ENCODE peak calls at places on chromosomes 7 and 10, in five cellular contexts. M is neural progenitor cell, E is astrocyte, C is GM23248, H is A549. N is an unnamed sample.

GRCh38 chr10:35331894-35332640 is 4.2 kb upstream of the CCNY start:
- DNase-seq in M (no peak), E (peak), C (peak), H (peak), N (peak)

GRCh38 chr7:36658603-36659516 is 65.4 kb downstream of the AOAH start:
- DNase-seq in M (peak), E (peak), C (peak), H (peak), N (peak)

GRCh38 chr10:80985105-80985504 is 447.4 kb downstream of the SH2D4B start:
- DNase-seq in M (no peak), E (no peak), C (no peak), H (no peak), N (no peak)

GRCh38 chr7:151251328-151251925 is 2.9 kb upstream of the SMARCD3 start:
- DNase-seq in M (no peak), E (peak), C (peak), H (peak), N (peak)

GRCh38 chr10:96598841-96599240 is 12.0 kb upstream of the TM9SF3 start:
- DNase-seq in M (no peak), E (no peak), C (no peak), H (no peak), N (no peak)

GRCh38 chr10:133276435-133277201 is at the start of gene ADAM8:
- DNase-seq in M (peak), E (no peak), C (peak), H (no peak), N (peak)

GRCh38 chr10:60281331-60281730 is 108.3 kb downstream of the ANK3 start:
- DNase-seq in M (no peak), E (no peak), C (no peak), H (no peak), N (no peak)

GRCh38 chr10:124911124-124912051 is 30.5 kb upstream of the ZRANB1 start:
- DNase-seq in M (no peak), E (peak), C (peak), H (no peak), N (peak)

GRCh38 chr7:102046373-102047117 is 229.1 kb downstream of the CUX1 start:
- DNase-seq in M (no peak), E (no peak), C (peak), H (no peak), N (no peak)

GRCh38 chr7:153530441-153530840 is 521.8 kb upstream of the DPP6 start:
- DNase-seq in M (no peak), E (no peak), C (no peak), H (no peak), N (peak)

GRCh38 chr7:20793686-20794394 is 7.2 kb upstream of the SP8 start:
- DNase-seq in M (peak), E (no peak), C (no peak), H (no peak), N (no peak)

GRCh38 chr7:76280408-76280807 is 22.1 kb upstream of the HSPB1 start:
- DNase-seq in M (peak), E (no peak), C (peak), H (no peak), N (no peak)

GRCh38 chr7:137953043-137953691 is 48.7 kb downstream of the CREB3L2 start:
- DNase-seq in M (peak), E (peak), C (peak), H (no peak), N (no peak)

GRCh38 chr7:70693300-70693689 is 438.6 kb upstream of the GALNT17 start:
- DNase-seq in M (no peak), E (peak), C (peak), H (no peak), N (peak)

GRCh38 chr7:55387062-55387965 is 22.2 kb downstream of the LANCL2 start:
- DNase-seq in M (peak), E (no peak), C (no peak), H (no peak), N (no peak)

GRCh38 chr7:102050864-102051460 is 233.5 kb downstream of the CUX1 start:
- DNase-seq in M (no peak), E (no peak), C (no peak), H (no peak), N (no peak)

GRCh38 chr10:77163670-77164348 is 473.8 kb downstream of the KCNMA1 start:
- DNase-seq in M (no peak), E (peak), C (peak), H (peak), N (peak)

GRCh38 chr10:61486738-61487396 is 33.7 kb upstream of the TMEM26 start:
- DNase-seq in M (no peak), E (no peak), C (peak), H (no peak), N (no peak)

GRCh38 chr10:15704581-15704968 is 15.1 kb downstream of the ITGA8 start:
- DNase-seq in M (no peak), E (no peak), C (no peak), H (no peak), N (no peak)

GRCh38 chr7:46603296-46603701 is 682.2 kb upstream of the IGFBP3 start:
- DNase-seq in M (no peak), E (no peak), C (no peak), H (no peak), N (peak)

GRCh38 chr7:88075216-88075615 is 141.2 kb downstream of the ADAM22 start:
- DNase-seq in M (no peak), E (no peak), C (no peak), H (no peak), N (no peak)

GRCh38 chr10:114623661-114624294 is 34.3 kb downstream of the ABLIM1 start:
- DNase-seq in M (no peak), E (peak), C (peak), H (peak), N (peak)

DNA sequence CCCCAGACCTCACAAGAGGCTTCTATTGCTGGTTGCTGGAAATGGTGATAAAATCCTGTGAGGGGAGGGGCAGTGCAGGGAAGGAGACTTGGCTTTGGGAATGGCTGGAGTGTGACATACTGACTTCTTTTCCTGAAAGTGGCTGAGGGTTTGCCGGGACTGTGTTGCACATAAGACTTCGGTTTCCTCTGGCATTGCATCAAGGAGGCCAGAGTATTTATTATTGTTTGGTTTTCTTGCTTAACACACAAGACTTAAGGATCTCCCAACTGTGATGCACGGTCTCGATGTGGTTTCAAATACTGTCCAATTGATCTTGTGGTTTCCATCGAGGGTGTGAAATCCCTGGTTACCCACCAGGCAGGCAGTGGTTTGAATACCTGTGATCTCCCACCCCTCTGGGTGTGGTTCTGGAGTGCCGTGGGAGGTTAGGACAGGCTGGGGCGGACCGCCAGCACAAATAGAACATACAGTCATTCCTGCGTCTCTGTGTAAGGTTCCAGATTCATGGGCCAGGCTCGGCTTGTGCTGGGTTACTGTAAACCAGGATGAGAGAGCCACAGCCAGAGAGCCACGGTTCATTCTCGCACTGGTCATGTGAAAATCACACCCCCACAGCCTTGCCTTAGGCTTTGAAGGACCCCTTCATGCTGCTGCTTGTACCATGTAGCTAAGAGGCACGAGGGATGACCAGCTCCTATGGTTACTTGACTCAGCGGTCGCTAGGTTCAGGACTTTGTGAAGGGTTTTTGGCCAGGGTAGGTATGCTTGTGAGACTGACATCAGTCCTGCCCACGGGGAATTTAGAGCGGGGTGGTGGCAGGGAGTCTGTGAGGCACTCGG is 39.2 kb downstream of the WBP1L start:
- DNase-seq in M (no peak), E (peak), C (peak), H (no peak), N (peak)
- H3K4me2 ChIP-seq in M (no peak), E (peak), C (peak), H (no peak), N (peak)

DNA sequence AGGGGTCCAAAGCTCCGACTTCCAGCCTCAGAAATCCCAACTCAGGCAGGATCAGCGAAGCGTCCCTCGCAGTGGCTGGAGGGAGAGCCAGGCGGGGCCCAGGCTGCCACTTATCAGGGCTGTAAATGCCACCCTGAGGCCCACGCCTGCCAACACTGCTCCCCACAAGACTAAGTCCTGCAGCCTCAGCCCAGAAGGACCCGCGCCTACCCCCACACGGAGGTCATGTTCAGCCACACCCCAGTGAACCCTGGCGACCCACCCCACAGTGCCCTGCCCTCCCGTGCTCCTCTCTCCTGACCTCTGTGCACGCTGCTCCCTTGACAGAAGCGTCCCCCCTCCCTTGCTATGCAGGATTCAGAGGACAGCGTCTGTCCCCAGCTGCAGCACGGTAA is 3.1 kb downstream of the PSMG3 start:
- DNase-seq in M (no peak), E (no peak), C (no peak), H (no peak), N (peak)
- H3K4me2 ChIP-seq in M (no peak), E (peak), C (peak), H (peak), N (no peak)

GRCh38 chr10:28043941-28044340 is 45.1 kb upstream of the ODAD2 start:
- DNase-seq in M (no peak), E (no peak), C (no peak), H (no peak), N (no peak)

GRCh38 chr10:28049286-28049685 is 50.4 kb upstream of the ODAD2 start:
- DNase-seq in M (no peak), E (no peak), C (no peak), H (no peak), N (peak)

GRCh38 chr10:28046579-28046978 is 47.7 kb upstream of the ODAD2 start:
- DNase-seq in M (no peak), E (no peak), C (no peak), H (no peak), N (no peak)

DNA sequence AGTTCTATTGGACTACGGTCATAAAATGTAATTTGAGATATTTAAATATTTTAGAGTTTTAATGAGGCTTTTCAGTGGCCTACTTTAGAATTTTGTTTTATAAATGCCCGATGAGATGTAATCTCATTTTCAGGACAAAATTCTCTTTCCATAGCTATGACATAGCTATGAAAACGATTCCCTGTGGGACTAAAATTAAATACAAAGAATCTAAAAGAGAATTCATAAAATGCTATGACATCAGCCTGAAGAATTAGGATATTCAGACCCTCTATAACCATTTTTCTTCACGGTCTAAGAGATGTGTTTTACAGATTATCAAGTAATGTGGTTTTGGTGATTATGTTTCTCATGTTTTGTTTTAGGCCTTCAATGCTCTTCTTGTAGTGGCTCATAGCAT is 48.2 kb upstream of the ODAD2 start:
- DNase-seq in M (no peak), E (peak), C (no peak), H (no peak), N (peak)
- H3K4me2 ChIP-seq in M (no peak), E (no peak), C (no peak), H (no peak), N (peak)

DNA sequence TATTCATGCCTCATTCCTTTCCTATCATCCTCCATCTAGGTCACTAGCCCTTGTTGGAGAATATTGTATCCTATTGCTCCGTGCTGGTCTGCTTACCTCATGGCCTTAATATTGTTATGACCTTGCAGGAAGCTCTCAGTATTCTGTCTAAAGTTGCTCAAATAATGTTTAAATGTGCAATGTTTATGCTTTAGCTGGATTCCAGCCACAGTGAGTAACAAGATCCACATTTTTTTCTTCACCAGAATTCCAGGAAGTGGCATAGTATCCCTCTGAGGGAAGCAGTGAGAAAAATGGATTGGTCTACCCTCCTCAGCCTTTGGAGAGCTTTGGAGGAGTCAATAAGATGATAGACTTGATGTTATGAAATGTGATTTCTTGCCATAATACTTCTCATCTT is 402.6 kb downstream of the NRG3 start:
- DNase-seq in M (no peak), E (peak), C (no peak), H (no peak), N (no peak)
- H3K4me2 ChIP-seq in M (no peak), E (no peak), C (no peak), H (no peak), N (no peak)

GRCh38 chr7:123649956-123650355 is 5.7 kb upstream of the LMOD2 start:
- DNase-seq in M (no peak), E (peak), C (peak), H (no peak), N (no peak)
- H3K4me2 ChIP-seq in M (no peak), E (no peak), C (no peak), H (no peak), N (no peak)

N was measured in osteoblast.